ENCODE peak calls at places on chromosomes 5 and 9, in seven cellular contexts. L is endodermal cell; Z is CD8-positive, alpha-beta memory T cell; P is upper lobe of right lung; W is left ventricle myocardium inferior; Q is mesenchymal stem cell; I is CD8-positive, alpha-beta T cell. F is an unnamed sample. For H3K4me1, the result is how much of the 10 kb centered on the place peaks cover.

GRCh38 chr5:6125781-6126180 is 252.6 kb downstream of the MED10 start:
- DNase-seq in Q (no peak), P (no peak), Z (no peak), L (no peak), I (no peak), W (no peak), F (no peak)

GRCh38 chr5:63155310-63155631 is 576.7 kb downstream of the LRRC70 start:
- DNase-seq in L (no peak), P (no peak), Z (no peak), Q (no peak), W (no peak), I (no peak), F (no peak)

GRCh38 chr9:78986446-78986845 is 585.3 kb upstream of the TLE4 start:
- DNase-seq in W (no peak), L (no peak), Q (no peak), Z (no peak), I (no peak), P (no peak), F (no peak)

GRCh38 chr5:148913985-148914421 is 87.6 kb downstream of the ADRB2 start:
- DNase-seq in W (no peak), L (peak), Z (no peak), P (no peak), Q (peak), I (no peak), F (no peak)

GRCh38 chr9:114506082-114506390 is 763 bp upstream of the WHRN start:
- DNase-seq in Z (no peak), Q (no peak), I (no peak), L (no peak), P (no peak), W (no peak), F (no peak)

GRCh38 chr5:171477101-171477500 is 57.7 kb downstream of the FGF18 start:
- DNase-seq in Z (no peak), P (no peak), Q (no peak), I (no peak), L (no peak), W (no peak), F (no peak)

GRCh38 chr9:74942801-74943200 is 9.9 kb downstream of the C9orf40 start:
- DNase-seq in L (no peak), W (no peak), Q (peak), Z (peak), P (no peak), I (no peak), F (no peak)

GRCh38 chr9:129836342-129837007 is 1.2 kb downstream of the USP20 start:
- DNase-seq in L (no peak), I (peak), Z (peak), W (no peak), Q (no peak), P (no peak), F (peak)

GRCh38 chr5:50725800-50726474 is 59.5 kb downstream of the PARP8 start:
- DNase-seq in Q (no peak), L (no peak), Z (no peak), W (no peak), I (no peak), P (no peak), F (no peak)

GRCh38 chr5:3199941-3200340 is 395.7 kb upstream of the IRX1 start:
- DNase-seq in Z (no peak), L (peak), Q (no peak), W (no peak), P (no peak), I (no peak), F (no peak)

GRCh38 chr5:40399349-40399748 is 280.4 kb upstream of the PTGER4 start:
- DNase-seq in Q (no peak), L (no peak), W (no peak), I (no peak), P (no peak), Z (no peak), F (no peak)

GRCh38 chr5:98606961-98607360 is 166.5 kb upstream of the RGMB start:
- DNase-seq in L (no peak), Z (no peak), I (no peak), P (no peak), Q (no peak), W (no peak), F (no peak)

GRCh38 chr5:127577458-127577857 is 60.0 kb downstream of the PRRC1 start:
- DNase-seq in P (no peak), Z (no peak), W (no peak), L (no peak), Q (no peak), I (no peak), F (no peak)

GRCh38 chr5:39186289-39186688 is 33.1 kb downstream of the FYB1 start:
- DNase-seq in L (no peak), P (no peak), Z (no peak), Q (no peak), I (no peak), W (no peak), F (peak)

GRCh38 chr9:115494393-115494792 is 376.4 kb upstream of the TNC start:
- DNase-seq in L (no peak), Z (no peak), P (no peak), W (no peak), I (no peak), Q (peak), F (no peak)

GRCh38 chr5:132497488-132497997 is 7.0 kb upstream of the IRF1 start:
- DNase-seq in P (peak), W (peak), L (peak), Z (peak), I (no peak), Q (peak), F (peak)

GRCh38 chr5:35230043-35230611 is at the start of gene PRLR:
- DNase-seq in L (peak), Q (peak), Z (no peak), W (peak), I (no peak), P (peak), F (no peak)

GRCh38 chr5:132850066-132850465 is 16.2 kb downstream of the GDF9 start:
- DNase-seq in L (peak), Z (no peak), W (no peak), I (no peak), Q (peak), P (no peak), F (no peak)

GRCh38 chr9:32502459-32502858 is 23.5 kb downstream of the RIGI start:
- DNase-seq in I (no peak), W (no peak), Q (peak), Z (no peak), L (peak), P (no peak), F (no peak)

GRCh38 chr9:6417186-6417585 is 4.2 kb downstream of the UHRF2 start:
- DNase-seq in P (no peak), Z (no peak), I (no peak), L (no peak), W (no peak), Q (peak), F (no peak)

GRCh38 chr5:172870807-172871431 is 36.9 kb downstream of the ERGIC1 start:
- DNase-seq in Z (no peak), P (peak), L (no peak), Q (peak), I (no peak), W (no peak), F (no peak)

GRCh38 chr9:110081395-110081794 is 126.6 kb downstream of the C9orf152 start:
- DNase-seq in I (no peak), L (no peak), Z (no peak), P (no peak), W (no peak), Q (peak), F (no peak)

GRCh38 chr5:173513521-173513991 is 102.9 kb downstream of the BOD1 start:
- DNase-seq in W (no peak), P (no peak), I (no peak), L (no peak), Q (no peak), Z (no peak), F (no peak)

GRCh38 chr9:76690575-76691370 is 73.5 kb upstream of the PCA3 start:
- DNase-seq in L (no peak), I (no peak), Z (no peak), W (no peak), P (no peak), Q (peak), F (no peak)

GRCh38 chr5:142235050-142235797 is 89.6 kb downstream of the SPRY4 start:
- DNase-seq in I (no peak), Z (no peak), Q (no peak), W (no peak), L (peak), P (no peak), F (no peak)

GRCh38 chr5:179257190-179257741 is 88.0 kb downstream of the ADAMTS2 start:
- DNase-seq in Z (peak), L (peak), W (peak), I (no peak), Q (no peak), P (peak), F (no peak)

GRCh38 chr5:77843570-77844407 is 67.7 kb upstream of the TBCA start:
- DNase-seq in I (no peak), Z (no peak), P (no peak), Q (no peak), L (peak), W (no peak), F (no peak)

GRCh38 chr5:38672059-38672791 is 115.8 kb upstream of the LIFR start:
- DNase-seq in W (no peak), P (no peak), Z (no peak), Q (peak), I (no peak), L (peak), F (no peak)

GRCh38 chr5:94268226-94268625 is 350.2 kb downstream of the KIAA0825 start:
- DNase-seq in W (no peak), Z (no peak), Q (no peak), P (no peak), I (no peak), L (no peak), F (no peak)

GRCh38 chr9:120646943-120647342 is 67.0 kb upstream of the CDK5RAP2 start:
- DNase-seq in W (no peak), Q (no peak), Z (no peak), P (no peak), I (no peak), L (no peak), F (no peak)

DNA sequence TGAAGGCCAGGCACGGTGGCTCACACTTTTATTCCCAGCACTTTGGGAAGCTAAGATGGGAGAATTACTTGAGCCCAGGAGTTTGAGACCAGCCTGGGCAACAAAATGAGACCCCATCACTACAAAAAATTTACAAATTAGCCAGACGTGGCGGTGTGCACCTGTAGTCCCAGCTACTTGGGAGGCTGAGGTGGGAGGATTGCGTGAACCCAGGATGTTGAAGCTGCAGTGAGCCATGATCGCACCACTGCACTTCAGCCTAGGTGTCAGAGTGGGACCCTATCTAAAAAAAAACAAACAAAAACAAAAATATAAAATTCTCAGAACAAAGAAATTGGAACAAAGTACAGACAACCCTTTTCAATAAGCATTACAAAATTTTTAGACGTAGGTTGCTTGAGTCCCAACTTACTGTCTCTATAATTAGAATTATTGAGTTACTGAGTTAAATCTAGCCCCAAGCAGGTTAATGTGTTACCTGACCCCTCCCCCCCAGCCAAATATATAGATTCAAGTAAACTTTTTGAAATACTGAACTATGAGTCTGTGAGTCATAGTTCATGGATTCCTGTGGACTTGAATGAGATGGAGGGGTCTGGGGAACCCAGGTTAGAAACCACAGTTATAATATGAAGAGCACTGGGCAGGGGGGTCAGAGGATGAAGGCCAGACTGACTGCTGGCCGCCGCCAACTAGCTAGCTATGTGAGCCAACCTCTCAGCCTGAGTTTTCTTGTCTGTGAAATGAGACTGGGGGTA is 173.1 kb downstream of the AOPEP start:
- DNase-seq in W (no peak), Z (no peak), L (no peak), P (no peak), I (no peak), Q (no peak), F (no peak)
- H3K27ac ChIP-seq in W (peak), Z (no peak), L (no peak), P (peak), I (no peak), Q (peak), F (no peak)

GRCh38 chr5:124644582-124644981 is 101.9 kb downstream of the ZNF608 start:
- DNase-seq in W (no peak), I (no peak), Z (no peak), L (no peak), P (no peak), Q (no peak), F (no peak)
- H3K4me1 ChIP-seq in W (under half), I (under half), Z (under half), L (under half), P (under half), Q (under half), F (under half)

DNA sequence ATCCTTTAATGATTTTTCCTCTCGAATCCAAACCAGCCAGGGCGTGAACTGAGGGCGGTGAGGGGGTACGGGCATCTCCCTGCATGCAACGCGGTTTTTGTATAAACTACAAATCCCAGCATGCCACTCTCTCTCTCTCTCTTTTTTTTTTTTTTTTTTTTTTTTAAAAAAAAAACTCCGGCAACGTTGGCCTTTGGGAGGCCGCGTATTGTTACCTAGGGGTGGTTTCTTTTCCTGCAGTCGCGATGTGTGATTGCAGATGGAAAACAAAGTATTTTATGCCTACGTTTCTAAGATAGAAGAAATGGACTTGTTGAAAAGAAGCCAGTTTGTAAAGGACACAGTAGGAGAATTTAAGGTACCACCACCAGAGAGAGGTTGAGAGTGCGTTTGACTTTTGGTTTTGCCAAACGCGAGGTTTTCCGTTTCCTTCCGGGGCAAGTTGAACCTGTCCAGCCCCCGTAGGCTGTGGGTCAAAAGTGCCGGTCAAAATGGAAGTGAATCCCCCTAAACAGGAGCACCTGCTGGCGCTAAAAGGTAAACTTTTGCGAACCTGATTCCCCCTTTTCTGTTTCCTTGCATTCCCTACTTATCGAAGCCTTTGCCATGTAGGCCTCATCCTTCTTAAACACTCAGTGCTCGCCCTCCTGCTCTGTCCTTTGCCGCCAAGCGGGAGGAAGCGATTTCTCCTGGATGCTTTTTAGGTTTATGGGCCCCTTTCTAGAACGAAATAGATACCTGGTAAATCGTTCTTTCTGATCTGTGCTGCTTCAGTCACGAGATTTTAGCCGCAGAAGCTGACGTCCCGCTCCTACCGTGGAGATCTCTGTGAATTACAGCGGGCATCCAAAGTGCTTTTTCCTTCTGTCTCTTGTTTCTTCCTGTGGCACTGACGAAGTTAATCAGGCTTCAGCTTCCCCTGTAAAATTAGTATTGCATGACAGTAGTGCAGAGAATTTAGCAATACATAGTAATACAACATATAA is at the start of the genes SHLD3 and TRAPPC13:
- DNase-seq in P (peak), Z (peak), I (peak), Q (peak), L (peak), W (peak), F (peak)
- H3K27ac ChIP-seq in P (peak), Z (peak), I (peak), Q (peak), L (peak), W (peak), F (peak)

GRCh38 chr5:125281662-125282061 is 535.2 kb upstream of the ZNF608 start:
- DNase-seq in Q (peak), P (no peak), I (no peak), L (no peak), Z (no peak), W (no peak), F (no peak)
- H3K4me1 ChIP-seq in Q (under half), P (under half), I (under half), L (under half), Z (under half), W (under half), F (under half)

DNA sequence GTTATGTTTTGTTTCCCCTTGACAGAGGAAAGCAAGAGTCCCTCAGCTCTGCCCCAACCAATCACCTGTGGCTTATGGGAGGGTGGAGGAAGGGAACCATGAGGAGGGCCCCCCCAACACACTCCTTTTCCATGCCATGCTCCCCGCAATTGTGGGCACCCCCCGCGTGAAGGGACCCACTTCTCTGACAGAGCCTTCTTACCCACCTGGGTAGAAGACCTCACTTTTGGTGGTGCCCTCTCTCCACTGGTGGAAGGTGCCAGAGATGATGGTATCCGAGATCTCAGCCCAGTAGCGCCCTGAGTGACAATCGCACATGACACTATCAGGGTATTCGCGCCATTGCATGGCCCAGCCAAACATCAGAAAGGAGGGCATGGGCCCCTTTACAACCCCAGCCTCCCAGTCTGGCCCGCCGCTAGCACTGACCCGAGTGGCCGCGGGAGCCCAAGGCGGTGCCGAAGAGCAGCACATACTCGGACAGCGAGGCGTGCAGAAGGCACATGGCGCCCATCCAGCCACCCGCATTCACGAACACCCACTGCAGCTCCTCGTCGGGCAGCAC is 714 bp downstream of the SIGMAR1 start:
- DNase-seq in Z (no peak), Q (no peak), P (no peak), I (peak), W (no peak), L (no peak), F (no peak)
- H3K27ac ChIP-seq in Z (peak), Q (no peak), P (peak), I (peak), W (peak), L (no peak), F (peak)

GRCh38 chr5:151234476-151235238 is 10.8 kb upstream of the CCDC69 start:
- DNase-seq in I (no peak), Z (peak), Q (peak), L (no peak), P (peak), W (peak), F (no peak)

GRCh38 chr5:151230048-151230680 is 6.3 kb upstream of the CCDC69 start:
- DNase-seq in Q (no peak), I (no peak), Z (no peak), W (no peak), L (no peak), P (no peak), F (no peak)

GRCh38 chr5:151236888-151237287 is 13.0 kb upstream of the CCDC69 start:
- DNase-seq in Q (no peak), L (no peak), P (no peak), W (no peak), I (no peak), Z (no peak), F (no peak)

GRCh38 chr5:151231359-151231758 is 7.5 kb upstream of the CCDC69 start:
- DNase-seq in Z (no peak), W (no peak), Q (no peak), I (no peak), P (no peak), L (no peak), F (no peak)

DNA sequence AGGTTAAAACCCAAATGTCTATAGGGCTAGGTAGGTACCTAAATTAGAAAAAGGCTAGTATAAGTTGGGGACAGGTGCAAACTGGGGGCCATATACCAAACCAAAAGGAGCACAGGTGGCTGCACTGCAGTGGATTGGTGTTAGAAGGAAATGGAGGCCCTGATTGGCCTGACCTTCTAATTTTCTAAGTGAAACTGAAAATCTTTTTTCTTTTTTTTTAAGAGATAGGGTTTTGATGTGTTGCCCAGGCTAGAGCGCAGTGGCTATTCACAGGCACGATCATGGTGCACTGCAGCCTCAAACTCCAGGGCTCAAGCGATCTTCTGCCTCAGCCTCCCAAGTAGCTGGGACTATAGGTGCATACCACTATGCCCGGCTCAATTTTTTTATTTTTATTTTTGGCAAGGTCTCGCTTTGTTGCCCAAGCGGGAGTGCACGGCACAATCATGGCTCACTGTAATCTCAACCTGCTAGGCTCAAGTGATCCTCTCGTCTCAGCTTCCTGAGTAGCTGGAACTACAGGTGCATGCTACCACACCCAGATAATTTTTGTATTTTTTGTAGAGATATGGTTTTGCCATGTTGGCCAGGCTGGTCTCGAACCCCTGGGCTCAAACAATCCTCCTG is 9.8 kb upstream of the CCDC69 start:
- DNase-seq in W (no peak), L (no peak), I (no peak), Q (no peak), Z (no peak), P (no peak), F (no peak)
- H3K4me1 ChIP-seq in W (under half), L (under half), I (under half), Q (under half), Z (under half), P (under half), F (under half)

GRCh38 chr9:20726144-20726543 is 42.1 kb downstream of the FOCAD start:
- DNase-seq in Q (no peak), W (no peak), Z (no peak), L (no peak), I (no peak), P (no peak), F (no peak)
- H3K27ac ChIP-seq in Q (no peak), W (no peak), Z (no peak), L (no peak), I (no peak), P (no peak), F (no peak)

F was measured in naive thymus-derived CD4-positive, alpha-beta T cell.